ENCODE peak calls at places on chromosomes 12 and 14, in five cellular contexts. E, Q, F, O and K are unnamed samples.

GRCh38 chr12:62933871-62934798 is 815 bp downstream of the PPM1H start:
- DNase-seq in E (peak), Q (peak), F (no peak), O (peak), K (no peak)

GRCh38 chr12:48901278-48901677 is 24.0 kb downstream of the FKBP11 start:
- DNase-seq in E (no peak), Q (no peak), F (peak), O (no peak), K (no peak)

GRCh38 chr14:51650721-51651387 is 856 bp upstream of the FRMD6 start:
- DNase-seq in E (no peak), Q (peak), F (no peak), O (peak), K (no peak)

GRCh38 chr12:30898846-30899245 is 27.7 kb upstream of the TSPAN11 start:
- DNase-seq in E (no peak), Q (no peak), F (peak), O (no peak), K (no peak)

GRCh38 chr12:55704824-55705780 is 2.6 kb downstream of the ITGA7 start:
- DNase-seq in E (no peak), Q (no peak), F (no peak), O (no peak), K (peak)

GRCh38 chr14:53109688-53110041 is 43.5 kb downstream of the DDHD1 start:
- DNase-seq in E (no peak), Q (no peak), F (no peak), O (no peak), K (no peak)

GRCh38 chr12:2773199-2773875 is 21.4 kb upstream of the FKBP4 start:
- DNase-seq in E (no peak), Q (no peak), F (no peak), O (no peak), K (no peak)

GRCh38 chr14:95547272-95547625 is 12.4 kb downstream of the GLRX5 start:
- DNase-seq in E (no peak), Q (no peak), F (no peak), O (no peak), K (no peak)

GRCh38 chr14:36666416-36667206 is 5.0 kb downstream of the PAX9 start:
- DNase-seq in E (no peak), Q (no peak), F (no peak), O (peak), K (no peak)

GRCh38 chr12:12812163-12812562 is 983 bp upstream of the DDX47 start:
- DNase-seq in E (no peak), Q (no peak), F (no peak), O (no peak), K (no peak)
- TF ChIP-seq CTCF in E (no peak), Q (peak), F (peak), O (no peak), K (no peak)

GRCh38 chr12:66708704-66709443 is 30.0 kb upstream of the GRIP1 start:
- DNase-seq in E (peak), Q (no peak), F (peak), O (no peak), K (no peak)
- TF ChIP-seq CTCF in E (peak), Q (peak), F (peak), O (peak), K (peak)

GRCh38 chr12:21989819-21990412 is 48.7 kb upstream of the ABCC9 start:
- DNase-seq in E (peak), Q (no peak), F (peak), O (no peak), K (no peak)
- TF ChIP-seq CTCF in E (peak), Q (peak), F (peak), O (peak), K (peak)

DNA sequence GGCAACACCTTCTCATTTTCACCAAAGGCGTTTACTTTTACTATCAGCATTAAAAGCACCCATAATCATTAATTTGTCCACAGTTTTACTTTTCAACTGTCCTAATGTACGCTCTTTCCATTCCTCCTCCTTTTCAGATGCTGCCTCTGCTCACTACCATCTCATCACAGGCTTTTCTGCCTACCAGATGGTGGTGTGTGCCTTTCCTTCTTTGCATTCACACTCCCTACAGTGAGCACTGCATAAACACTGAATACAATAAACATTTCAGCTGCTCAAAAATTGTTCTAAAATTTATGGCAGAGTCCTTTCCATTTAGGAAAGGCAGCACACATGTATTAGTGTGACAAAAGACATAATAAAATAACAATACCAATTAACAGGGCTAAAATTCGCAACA is 435.7 kb downstream of the GXYLT1 start:
- DNase-seq in E (no peak), Q (no peak), F (no peak), O (no peak), K (no peak)
- TF ChIP-seq CTCF in E (no peak), Q (no peak), F (no peak), O (no peak), K (no peak)

GRCh38 chr14:23078692-23079116 is 16.2 kb downstream of the ACIN1 start:
- DNase-seq in E (peak), Q (peak), F (peak), O (no peak), K (no peak)
- TF ChIP-seq CTCF in E (no peak), Q (no peak), F (no peak), O (no peak), K (no peak)

DNA sequence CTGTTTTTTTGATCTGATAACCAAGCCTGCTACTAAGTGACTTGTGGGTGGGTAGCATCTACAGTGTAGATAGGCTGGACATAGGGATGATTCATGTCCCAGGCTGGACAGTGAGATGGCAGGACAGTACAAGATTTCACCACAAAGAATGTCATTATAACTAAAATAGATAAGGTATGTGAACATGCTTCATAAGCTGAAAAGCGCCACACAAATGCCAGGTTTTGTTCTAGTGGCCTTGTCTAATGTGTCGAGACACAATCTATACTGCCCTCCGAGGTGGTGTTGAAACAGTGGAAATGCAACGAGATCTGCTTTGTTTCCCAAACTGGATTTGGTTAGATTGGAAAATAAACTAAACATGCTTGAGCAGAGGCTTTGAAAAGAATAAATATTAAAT is 4.4 kb downstream of the LGALS3 start:
- DNase-seq in E (no peak), Q (no peak), F (no peak), O (no peak), K (no peak)
- TF ChIP-seq CTCF in E (peak), Q (no peak), F (no peak), O (no peak), K (peak)